ENCODE peak calls at places on chromosomes 13 and 19, in four cellular contexts. One of them, this sample, is unnamed.

GRCh38 chr13:72004975-72005374 is 138.0 kb upstream of the DACH1 start:
- DNase-seq in K562: no peak
- DNase-seq in HCT116: no peak
- DNase-seq in GM23338: peak
- DNase-seq in this sample: no peak

GRCh38 chr13:36992362-36992761 is 6.8 kb downstream of the ALG5 start:
- DNase-seq in K562: no peak
- DNase-seq in HCT116: no peak
- DNase-seq in GM23338: no peak
- DNase-seq in this sample: no peak

GRCh38 chr19:12847159-12848139 is 9.1 kb downstream of the MAST1 start:
- DNase-seq in K562: peak
- DNase-seq in HCT116: no peak
- DNase-seq in GM23338: peak
- DNase-seq in this sample: peak

GRCh38 chr19:52248256-52248655 is 21.1 kb upstream of the ZNF766 start:
- DNase-seq in K562: peak
- DNase-seq in HCT116: peak
- DNase-seq in GM23338: peak
- DNase-seq in this sample: peak

GRCh38 chr19:751501-752341 is 809 bp downstream of the MISP start:
- DNase-seq in K562: peak
- DNase-seq in HCT116: no peak
- DNase-seq in GM23338: no peak
- DNase-seq in this sample: no peak

GRCh38 chr19:1874554-1875185 is 10.6 kb downstream of the ABHD17A start:
- DNase-seq in K562: peak
- DNase-seq in HCT116: no peak
- DNase-seq in GM23338: no peak
- DNase-seq in this sample: no peak

GRCh38 chr13:33392794-33393371 is 107.3 kb upstream of the STARD13 start:
- DNase-seq in K562: no peak
- DNase-seq in HCT116: no peak
- DNase-seq in GM23338: no peak
- DNase-seq in this sample: no peak

GRCh38 chr19:2171349-2172145 is 7.8 kb downstream of the DOT1L start:
- DNase-seq in K562: peak
- DNase-seq in HCT116: no peak
- DNase-seq in GM23338: peak
- DNase-seq in this sample: no peak

GRCh38 chr19:47573076-47574026 is at the start of gene ZNF541:
- DNase-seq in K562: peak
- DNase-seq in HCT116: no peak
- DNase-seq in GM23338: peak
- DNase-seq in this sample: peak

GRCh38 chr13:105506463-105506862 is 1029.0 kb downstream of the EFNB2 start:
- DNase-seq in K562: no peak
- DNase-seq in HCT116: no peak
- DNase-seq in GM23338: no peak
- DNase-seq in this sample: no peak

GRCh38 chr19:57280913-57281425 is 684 bp downstream of the ZNF460 start:
- DNase-seq in K562: peak
- DNase-seq in HCT116: no peak
- DNase-seq in GM23338: no peak
- DNase-seq in this sample: peak

GRCh38 chr13:78409172-78409571 is 194.2 kb downstream of the POU4F1 start:
- DNase-seq in K562: no peak
- DNase-seq in HCT116: no peak
- DNase-seq in GM23338: peak
- DNase-seq in this sample: no peak

GRCh38 chr19:1655131-1655981 is 2.9 kb upstream of the TCF3 start:
- DNase-seq in K562: no peak
- DNase-seq in HCT116: no peak
- DNase-seq in GM23338: no peak
- DNase-seq in this sample: no peak

GRCh38 chr13:61162636-61163035 is 253.0 kb downstream of the PCDH20 start:
- DNase-seq in K562: no peak
- DNase-seq in HCT116: no peak
- DNase-seq in GM23338: no peak
- DNase-seq in this sample: no peak

GRCh38 chr19:21328402-21328801 is 808 bp downstream of the ZNF708 start:
- DNase-seq in K562: peak
- DNase-seq in HCT116: no peak
- DNase-seq in GM23338: peak
- DNase-seq in this sample: no peak

GRCh38 chr13:44967656-44968451 is 21.4 kb downstream of the NUFIP1 start:
- DNase-seq in K562: no peak
- DNase-seq in HCT116: no peak
- DNase-seq in GM23338: no peak
- DNase-seq in this sample: no peak

GRCh38 chr19:40974633-40975037 is 16.4 kb upstream of the CYP2B6 start:
- DNase-seq in K562: peak
- DNase-seq in HCT116: peak
- DNase-seq in GM23338: peak
- DNase-seq in this sample: peak

GRCh38 chr13:50616101-50616500 is 227.4 kb downstream of the DLEU7 start:
- DNase-seq in K562: no peak
- DNase-seq in HCT116: no peak
- DNase-seq in GM23338: no peak
- DNase-seq in this sample: no peak

GRCh38 chr19:50646074-50646807 is 3.0 kb upstream of the C19orf81 start:
- DNase-seq in K562: peak
- DNase-seq in HCT116: peak
- DNase-seq in GM23338: no peak
- DNase-seq in this sample: no peak

GRCh38 chr13:101835920-101836319 is 383.4 kb downstream of the ITGBL1 start:
- DNase-seq in K562: no peak
- DNase-seq in HCT116: no peak
- DNase-seq in GM23338: no peak
- DNase-seq in this sample: no peak

GRCh38 chr13:46154136-46154854 is 27.7 kb downstream of the LCP1 start:
- DNase-seq in K562: no peak
- DNase-seq in HCT116: no peak
- DNase-seq in GM23338: no peak
- DNase-seq in this sample: no peak

GRCh38 chr19:17616961-17617806 is 61.7 kb downstream of the COLGALT1 start:
- DNase-seq in K562: peak
- DNase-seq in HCT116: peak
- DNase-seq in GM23338: peak
- DNase-seq in this sample: no peak
- TF ChIP-seq REST in K562: no peak
- TF ChIP-seq REST in HCT116: no peak
- TF ChIP-seq REST in GM23338: no peak
- TF ChIP-seq REST in this sample: no peak

GRCh38 chr19:39339636-39340035 is 2.6 kb upstream of the SAMD4B start:
- DNase-seq in K562: no peak
- DNase-seq in HCT116: no peak
- DNase-seq in GM23338: no peak
- DNase-seq in this sample: no peak

GRCh38 chr19:39341720-39342604 is at the start of gene SAMD4B:
- DNase-seq in K562: peak
- DNase-seq in HCT116: peak
- DNase-seq in GM23338: peak
- DNase-seq in this sample: peak

GRCh38 chr19:39341122-39341719 is 1.0 kb upstream of the SAMD4B start:
- DNase-seq in K562: peak
- DNase-seq in HCT116: no peak
- DNase-seq in GM23338: peak
- DNase-seq in this sample: peak

GRCh38 chr19:39345956-39346355 is 3.7 kb downstream of the SAMD4B start:
- DNase-seq in K562: no peak
- DNase-seq in HCT116: no peak
- DNase-seq in GM23338: no peak
- DNase-seq in this sample: no peak

GRCh38 chr19:39342647-39343305 is 555 bp downstream of the SAMD4B start:
- DNase-seq in K562: no peak
- DNase-seq in HCT116: no peak
- DNase-seq in GM23338: peak
- DNase-seq in this sample: no peak
- TF ChIP-seq REST in K562: no peak
- TF ChIP-seq REST in HCT116: no peak
- TF ChIP-seq REST in GM23338: no peak
- TF ChIP-seq REST in this sample: no peak

GRCh38 chr13:99813346-99814095 is 158.0 kb downstream of the ZIC5 start:
- DNase-seq in K562: no peak
- DNase-seq in HCT116: no peak
- DNase-seq in GM23338: no peak
- DNase-seq in this sample: no peak

GRCh38 chr13:99811067-99811715 is 160.4 kb downstream of the ZIC5 start:
- DNase-seq in K562: no peak
- DNase-seq in HCT116: no peak
- DNase-seq in GM23338: no peak
- DNase-seq in this sample: no peak

GRCh38 chr13:99809931-99810330 is 161.6 kb downstream of the ZIC5 start:
- DNase-seq in K562: no peak
- DNase-seq in HCT116: no peak
- DNase-seq in GM23338: no peak
- DNase-seq in this sample: no peak

GRCh38 chr13:99816321-99816720 is 155.2 kb downstream of the ZIC5 start:
- DNase-seq in K562: no peak
- DNase-seq in HCT116: no peak
- DNase-seq in GM23338: no peak
- DNase-seq in this sample: no peak

GRCh38 chr13:99812611-99813010 is 159.0 kb downstream of the ZIC5 start:
- DNase-seq in K562: no peak
- DNase-seq in HCT116: no peak
- DNase-seq in GM23338: no peak
- DNase-seq in this sample: no peak
- TF ChIP-seq REST in K562: no peak
- TF ChIP-seq REST in HCT116: no peak
- TF ChIP-seq REST in GM23338: no peak
- TF ChIP-seq REST in this sample: no peak

DNA sequence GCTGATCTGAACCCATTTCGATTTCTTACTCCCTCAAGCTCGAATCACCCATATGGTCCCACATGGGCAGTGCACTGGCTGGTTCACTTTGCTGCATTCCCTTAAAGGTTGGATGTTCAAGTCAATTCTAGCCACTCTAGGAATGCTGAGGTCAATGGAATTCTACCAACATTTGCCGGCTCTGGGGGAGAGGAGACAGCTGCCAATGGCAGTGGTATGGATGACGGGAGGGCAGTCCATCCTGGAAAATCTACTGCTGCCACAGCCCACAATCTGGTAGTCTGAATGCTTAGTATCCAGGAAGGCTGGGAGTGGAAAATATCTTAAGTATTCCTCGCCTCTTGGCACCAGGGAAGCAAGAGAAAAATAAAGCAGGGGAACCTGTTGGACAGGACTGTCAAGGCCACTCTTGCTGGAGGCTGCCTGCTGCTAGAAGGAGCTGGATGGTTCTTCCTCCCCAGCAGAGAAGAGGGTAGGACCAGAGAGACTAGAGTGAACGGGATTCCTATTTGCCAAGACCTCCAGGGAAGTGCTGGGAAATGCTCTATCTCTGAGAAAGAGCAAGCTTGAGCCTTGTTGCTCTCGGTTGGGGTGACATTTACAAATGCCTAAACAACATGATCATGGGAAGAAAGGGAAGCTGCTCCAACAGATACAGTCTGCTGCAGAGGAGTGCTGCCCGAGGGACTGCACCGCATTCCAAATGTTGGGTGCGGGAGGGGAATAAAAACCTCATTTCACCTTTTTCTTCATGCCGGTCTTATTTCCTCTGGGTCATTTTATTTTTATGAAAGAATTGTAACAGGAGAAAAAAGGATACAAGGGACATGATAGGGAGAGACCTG is 20.7 kb upstream of the HMGB1 start:
- DNase-seq in K562: no peak
- DNase-seq in HCT116: no peak
- DNase-seq in GM23338: peak
- DNase-seq in this sample: no peak
- TF ChIP-seq REST in K562: no peak
- TF ChIP-seq REST in HCT116: no peak
- TF ChIP-seq REST in GM23338: no peak
- TF ChIP-seq REST in this sample: no peak

DNA sequence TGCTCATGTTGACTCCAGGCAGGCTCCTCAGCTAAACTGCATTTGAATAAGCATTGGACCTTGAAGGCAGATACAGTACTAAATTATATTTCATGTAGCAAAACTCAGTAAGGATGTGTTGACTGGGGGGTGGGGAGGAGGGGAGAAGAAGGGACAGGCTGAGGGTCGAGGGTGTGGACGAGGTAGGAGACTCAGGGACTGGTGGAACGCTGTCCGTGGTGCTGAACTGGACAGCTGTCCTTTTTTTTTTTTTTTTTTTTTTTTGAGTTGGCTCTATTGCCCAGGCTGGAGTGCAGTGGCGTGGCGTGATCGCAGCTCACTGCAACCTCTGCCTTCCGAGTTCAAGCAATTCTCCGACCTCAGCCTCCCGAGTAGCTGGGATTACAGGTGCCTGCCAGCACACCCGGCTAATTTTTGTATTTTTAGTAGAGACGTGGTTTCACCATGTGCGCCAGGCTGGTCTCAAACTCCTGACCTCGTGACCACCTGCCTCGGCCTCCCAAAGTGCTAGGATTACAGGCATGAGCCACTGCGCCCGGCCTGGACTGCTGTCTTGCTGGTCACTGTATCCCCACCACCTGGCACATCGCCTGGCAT is 33.2 kb upstream of the CASP14 start:
- DNase-seq in K562: peak
- DNase-seq in HCT116: no peak
- DNase-seq in GM23338: peak
- DNase-seq in this sample: peak
- TF ChIP-seq REST in K562: no peak
- TF ChIP-seq REST in HCT116: peak
- TF ChIP-seq REST in GM23338: peak
- TF ChIP-seq REST in this sample: peak

GRCh38 chr19:3370214-3370720 is 3.9 kb downstream of the NFIC start:
- DNase-seq in K562: no peak
- DNase-seq in HCT116: no peak
- DNase-seq in GM23338: peak
- DNase-seq in this sample: no peak
- TF ChIP-seq REST in K562: no peak
- TF ChIP-seq REST in HCT116: no peak
- TF ChIP-seq REST in GM23338: no peak
- TF ChIP-seq REST in this sample: no peak

GRCh38 chr19:44752816-44753618 is 4.5 kb downstream of the BCL3 start:
- DNase-seq in K562: peak
- DNase-seq in HCT116: no peak
- DNase-seq in GM23338: peak
- DNase-seq in this sample: peak
- TF ChIP-seq REST in K562: no peak
- TF ChIP-seq REST in HCT116: no peak
- TF ChIP-seq REST in GM23338: no peak
- TF ChIP-seq REST in this sample: no peak

This sample was measured in HL-60.